ENCODE peak calls at places on chromosomes 3 and 15, in six cellular contexts. M is iris pigment epithelial cell, V is GM12892, D is cerebellar cortex, G is memory B cell, U is cardiac fibroblast. H is an unnamed sample.

GRCh38 chr3:155946178-155946577 is 75.7 kb downstream of the GMPS start:
- DNase-seq in M (peak; percentile 94), V (no peak), D (no peak), G (no peak), U (peak; percentile 90), H (no peak)

GRCh38 chr15:62828364-62828763 is 214.2 kb upstream of the TPM1 start:
- DNase-seq in M (no peak), V (no peak), D (no peak), G (no peak), U (no peak), H (no peak)

GRCh38 chr3:172289583-172289982 is 158.7 kb downstream of the GHSR start:
- DNase-seq in M (no peak), V (no peak), D (no peak), G (no peak), U (no peak), H (no peak)

GRCh38 chr3:85576801-85577200 is 618.0 kb downstream of the CADM2 start:
- DNase-seq in M (no peak), V (no peak), D (no peak), G (no peak), U (no peak), H (no peak)

GRCh38 chr15:63243101-63243500 is 34.3 kb upstream of the APH1B start:
- DNase-seq in M (peak; percentile 87), V (no peak), D (no peak), G (no peak), U (peak; percentile 66), H (no peak)

GRCh38 chr3:13282986-13283876 is 136.9 kb downstream of the NUP210 start:
- DNase-seq in M (peak; percentile 15), V (no peak), D (peak; percentile 40), G (peak; percentile 40), U (no peak), H (no peak)

GRCh38 chr3:13548696-13549512 is at the start of gene FBLN2:
- DNase-seq in M (peak; percentile 30), V (no peak), D (no peak), G (peak; percentile 25), U (no peak), H (no peak)

GRCh38 chr3:127794972-127795371 is 27.3 kb downstream of the MGLL start:
- DNase-seq in M (no peak), V (no peak), D (no peak), G (no peak), U (no peak), H (no peak)

GRCh38 chr3:58429657-58430056 is 4.0 kb downstream of the PDHB start:
- DNase-seq in M (peak; percentile 19), V (peak; percentile 25), D (no peak), G (no peak), U (no peak), H (no peak)

GRCh38 chr3:127804141-127804540 is 18.2 kb downstream of the MGLL start:
- DNase-seq in M (no peak), V (no peak), D (no peak), G (no peak), U (no peak), H (no peak)

GRCh38 chr3:156489462-156489911 is 65.4 kb downstream of the SSR3 start:
- DNase-seq in M (no peak), V (no peak), D (no peak), G (no peak), U (peak; percentile 65), H (no peak)

GRCh38 chr15:33206366-33206765 is 11.9 kb upstream of the FMN1 start:
- DNase-seq in M (no peak), V (no peak), D (no peak), G (no peak), U (no peak), H (no peak)

GRCh38 chr15:36753173-36753572 is 173.7 kb downstream of the CDIN1 start:
- DNase-seq in M (no peak), V (no peak), D (no peak), G (no peak), U (no peak), H (no peak)

GRCh38 chr3:20846081-20846480 is 660.1 kb upstream of the SGO1 start:
- DNase-seq in M (no peak), V (no peak), D (peak; percentile 99), G (no peak), U (no peak), H (no peak)

GRCh38 chr15:44697014-44697413 is 14.1 kb downstream of the PATL2 start:
- DNase-seq in M (no peak), V (no peak), D (no peak), G (no peak), U (no peak), H (no peak)

GRCh38 chr3:125382323-125382722 is 7.2 kb upstream of the ZNF148 start:
- DNase-seq in M (peak; percentile 25), V (no peak), D (no peak), G (no peak), U (no peak), H (no peak)

GRCh38 chr3:9809239-9809614 is 835 bp upstream of the TTLL3 start:
- DNase-seq in M (no peak), V (no peak), D (no peak), G (no peak), U (no peak), H (no peak)

GRCh38 chr3:30689202-30689641 is 82.8 kb downstream of the TGFBR2 start:
- DNase-seq in M (peak; percentile 57), V (no peak), D (peak; percentile 3), G (no peak), U (peak; percentile 71), H (no peak)

GRCh38 chr3:107216711-107217110 is 160.5 kb upstream of the CCDC54 start:
- DNase-seq in M (peak; percentile 99), V (no peak), D (no peak), G (no peak), U (peak; percentile 99), H (no peak)

GRCh38 chr3:53820756-53821580 is 25.3 kb downstream of the CHDH start:
- DNase-seq in M (no peak), V (no peak), D (no peak), G (no peak), U (no peak), H (no peak)

GRCh38 chr3:16264708-16265454 is at the start of the genes DPH3 and OXNAD1:
- DNase-seq in M (peak; percentile 100), V (peak; percentile 83), D (peak; percentile 99), G (peak; percentile 100), U (peak; percentile 100), H (peak; percentile 78)

GRCh38 chr3:181985386-181985785 is 273.7 kb downstream of the SOX2 start:
- DNase-seq in M (no peak), V (no peak), D (no peak), G (no peak), U (no peak), H (no peak)

GRCh38 chr3:71088019-71088711 is 495.4 kb downstream of the FOXP1 start:
- DNase-seq in M (no peak), V (no peak), D (no peak), G (peak; percentile 34), U (peak; percentile 41), H (no peak)

GRCh38 chr3:44825264-44825925 is 36.3 kb upstream of the TMEM42 start:
- DNase-seq in M (peak; percentile 82), V (no peak), D (no peak), G (no peak), U (peak; percentile 73), H (no peak)

GRCh38 chr15:52251144-52251860 is 44.3 kb downstream of the MYO5C start:
- DNase-seq in M (peak; percentile 36), V (no peak), D (no peak), G (no peak), U (peak; percentile 28), H (no peak)

GRCh38 chr3:67401911-67402310 is 252.5 kb downstream of the SUCLG2 start:
- DNase-seq in M (peak; percentile 51), V (no peak), D (no peak), G (no peak), U (peak; percentile 19), H (no peak)

GRCh38 chr3:111539351-111540331 is 2.4 kb upstream of the CD96 start:
- DNase-seq in M (peak; percentile 64), V (no peak), D (no peak), G (peak; percentile 15), U (peak; percentile 58), H (no peak)

GRCh38 chr3:192108820-192109219 is 618.5 kb downstream of the FGF12 start:
- DNase-seq in M (no peak), V (no peak), D (no peak), G (no peak), U (no peak), H (no peak)